ENCODE peak calls at places on chromosomes 11 and 22, in ten cellular contexts. M, V, O, R, A, I, E, P, S and U are unnamed samples.

GRCh38 chr11:1515082-1516060 is 28.8 kb upstream of the MOB2 start:
- DNase-seq in V (peak), I (peak), O (peak), S (peak), M (peak), R (peak), E (peak), A (peak), P (peak), U (peak)

GRCh38 chr11:83713701-83714100 is 427.5 kb upstream of the CCDC90B start:
- DNase-seq in R (no peak), A (no peak), E (peak), I (no peak), V (peak), S (no peak), M (no peak), P (no peak), O (no peak), U (no peak)

GRCh38 chr11:48103621-48104561 is 112.7 kb upstream of the OR4B1 start:
- DNase-seq in E (peak), A (no peak), R (peak), S (no peak), M (no peak), V (peak), O (no peak), I (no peak), P (no peak), U (peak)

GRCh38 chr11:26928636-26929035 is 65.3 kb upstream of the FIBIN start:
- DNase-seq in V (no peak), E (no peak), A (no peak), O (no peak), S (no peak), R (no peak), M (no peak), P (no peak), I (no peak), U (no peak)

GRCh38 chr11:6686006-6686405 is 2.9 kb upstream of the MRPL17 start:
- DNase-seq in I (no peak), V (no peak), O (peak), P (no peak), S (no peak), M (no peak), A (no peak), R (no peak), E (no peak), U (no peak)

GRCh38 chr22:41517172-41518047 is 26.9 kb downstream of the POLR3H start:
- DNase-seq in R (peak), S (peak), V (peak), A (peak), M (peak), O (peak), I (no peak), E (no peak), P (peak), U (peak)

GRCh38 chr11:14248577-14248976 is 110.4 kb downstream of the RRAS2 start:
- DNase-seq in O (no peak), P (no peak), I (no peak), A (no peak), V (no peak), R (no peak), S (no peak), E (no peak), M (no peak), U (no peak)

GRCh38 chr11:36367806-36368680 is 72.0 kb downstream of the PRR5L start:
- DNase-seq in P (no peak), V (no peak), R (no peak), E (no peak), O (no peak), A (no peak), I (no peak), M (no peak), S (no peak), U (no peak)

GRCh38 chr22:36197065-36197440 is 4.6 kb downstream of the APOL4 start:
- DNase-seq in M (peak), E (no peak), O (peak), V (peak), R (peak), P (peak), S (peak), A (no peak), I (no peak), U (no peak)

GRCh38 chr11:11332141-11332710 is 20.8 kb downstream of the CSNK2A3 start:
- DNase-seq in I (no peak), O (no peak), S (no peak), E (no peak), V (no peak), R (no peak), P (no peak), A (no peak), M (no peak), U (no peak)

GRCh38 chr11:665707-666281 is 28.7 kb downstream of the DRD4 start:
- DNase-seq in V (peak), A (no peak), P (peak), S (no peak), R (no peak), O (peak), M (no peak), I (no peak), E (no peak), U (peak)

GRCh38 chr11:104443387-104443786 is 279.4 kb upstream of the PDGFD start:
- DNase-seq in V (no peak), E (no peak), R (no peak), A (no peak), M (no peak), P (no peak), S (peak), I (no peak), O (peak), U (no peak)

GRCh38 chr11:124872280-124872679 is 7.0 kb downstream of the ROBO3 start:
- DNase-seq in A (no peak), P (peak), M (no peak), O (no peak), V (no peak), S (no peak), R (no peak), I (no peak), E (no peak), U (no peak)

GRCh38 chr11:117230981-117231636 is 764 bp downstream of the PCSK7 start:
- DNase-seq in S (no peak), R (peak), P (no peak), O (no peak), E (no peak), V (no peak), I (no peak), A (no peak), M (no peak), U (no peak)

GRCh38 chr11:100687032-100687629 is at the start of gene ARHGAP42:
- DNase-seq in R (peak), P (peak), O (peak), I (no peak), S (peak), V (peak), E (peak), M (peak), A (peak), U (peak)

GRCh38 chr11:95086116-95086515 is 3.5 kb upstream of the ENDOD1 start:
- DNase-seq in S (no peak), I (no peak), M (no peak), E (no peak), A (no peak), P (no peak), V (no peak), O (no peak), R (no peak), U (no peak)

GRCh38 chr11:23021287-23021863 is 161.1 kb upstream of the CCDC179 start:
- DNase-seq in A (no peak), P (no peak), R (peak), O (peak), V (peak), M (peak), S (peak), I (no peak), E (no peak), U (peak)

GRCh38 chr11:114031599-114032320 is 27.8 kb upstream of the ZBTB16 start:
- DNase-seq in P (no peak), M (no peak), E (no peak), V (no peak), O (no peak), S (no peak), R (no peak), I (no peak), A (no peak), U (no peak)

GRCh38 chr11:75850787-75851186 is 35.8 kb downstream of the UVRAG start:
- DNase-seq in S (peak), V (no peak), O (peak), I (no peak), R (no peak), A (no peak), P (no peak), M (no peak), E (no peak), U (no peak)

GRCh38 chr11:70833554-70833953 is 418.8 kb downstream of the SHANK2 start:
- DNase-seq in R (no peak), S (no peak), O (no peak), I (no peak), P (no peak), M (no peak), V (no peak), E (no peak), A (no peak), U (no peak)

GRCh38 chr11:26580929-26581328 is 8.9 kb upstream of the MUC15 start:
- DNase-seq in E (no peak), I (no peak), A (no peak), O (peak), M (no peak), V (no peak), S (no peak), P (no peak), R (no peak), U (peak)

GRCh38 chr11:114605370-114605769 is 9.8 kb upstream of the NXPE4 start:
- DNase-seq in O (no peak), S (no peak), A (no peak), R (no peak), P (no peak), V (no peak), M (no peak), I (no peak), E (no peak), U (no peak)

GRCh38 chr11:8267831-8268529 is 4.3 kb upstream of the LMO1 start:
- DNase-seq in P (peak), R (no peak), S (no peak), M (no peak), V (no peak), A (no peak), E (no peak), I (no peak), O (no peak), U (peak)

GRCh38 chr22:39207141-39208012 is 37.4 kb downstream of the PDGFB start:
- DNase-seq in P (peak), E (no peak), I (no peak), M (no peak), A (no peak), R (peak), O (no peak), S (no peak), V (peak), U (peak)

GRCh38 chr22:25747245-25747944 is 5.4 kb downstream of the MYO18B start:
- DNase-seq in O (peak), I (peak), R (peak), P (no peak), S (no peak), M (no peak), V (peak), A (peak), E (peak), U (peak)

GRCh38 chr22:49659924-49660315 is 167.8 kb downstream of the BRD1 start:
- DNase-seq in O (no peak), I (no peak), E (no peak), A (no peak), V (no peak), P (no peak), M (no peak), S (no peak), R (no peak), U (no peak)

GRCh38 chr22:40342521-40342920 is 3.8 kb upstream of the ADSL start:
- DNase-seq in A (no peak), I (no peak), V (no peak), S (no peak), R (no peak), M (no peak), P (no peak), O (no peak), E (no peak), U (no peak)

GRCh38 chr11:117023178-117023577 is 75.0 kb downstream of the SIK3 start:
- DNase-seq in R (no peak), E (no peak), M (no peak), A (no peak), I (no peak), O (no peak), P (no peak), S (no peak), V (no peak), U (no peak)

GRCh38 chr11:8018742-8019631 is 31.9 kb downstream of the EIF3F start:
- DNase-seq in A (no peak), V (peak), R (peak), P (peak), I (no peak), M (no peak), E (peak), O (peak), S (peak), U (peak)

GRCh38 chr22:49599691-49600451 is 227.8 kb downstream of the BRD1 start:
- DNase-seq in I (no peak), R (no peak), E (no peak), S (no peak), M (no peak), O (no peak), V (no peak), A (no peak), P (peak), U (no peak)

GRCh38 chr11:115576606-115577005 is 72.4 kb upstream of the CADM1 start:
- DNase-seq in E (no peak), O (no peak), M (no peak), A (no peak), V (no peak), S (no peak), P (no peak), R (no peak), I (no peak), U (no peak)

GRCh38 chr11:117643606-117644300 is 153.3 kb downstream of the DSCAML1 start:
- DNase-seq in P (peak), O (no peak), R (no peak), M (no peak), E (no peak), I (no peak), A (no peak), V (no peak), S (no peak), U (no peak)

GRCh38 chr11:128525411-128526243 is 61.7 kb downstream of the ETS1 start:
- DNase-seq in E (no peak), V (peak), M (peak), P (no peak), S (no peak), O (peak), A (no peak), I (no peak), R (no peak), U (peak)

GRCh38 chr11:65187971-65188461 is 6.3 kb downstream of the CAPN1 start:
- DNase-seq in V (no peak), R (no peak), I (no peak), M (peak), A (no peak), E (no peak), S (no peak), O (no peak), P (peak), U (no peak)

GRCh38 chr11:62614275-62614674 is 1.2 kb downstream of the ROM1 start:
- DNase-seq in V (no peak), R (no peak), M (no peak), S (no peak), A (no peak), E (peak), O (no peak), P (no peak), I (no peak), U (peak)

GRCh38 chr11:83008581-83008923 is 63.1 kb downstream of the RAB30 start:
- DNase-seq in O (peak), M (no peak), E (no peak), A (no peak), S (no peak), V (peak), R (no peak), P (no peak), I (no peak), U (peak)

GRCh38 chr11:111730871-111731591 is 35.2 kb downstream of the PPP2R1B start:
- DNase-seq in P (peak), S (no peak), O (peak), E (peak), V (no peak), M (no peak), I (no peak), R (peak), A (no peak), U (no peak)

GRCh38 chr11:93770160-93770559 is 13.9 kb upstream of the MED17 start:
- DNase-seq in P (no peak), M (no peak), O (no peak), I (no peak), R (no peak), A (no peak), E (no peak), S (no peak), V (no peak), U (no peak)
- TF ChIP-seq CTCF in P (no peak), M (no peak), O (no peak), I (no peak), R (no peak), A (no peak), E (no peak), S (no peak), V (no peak), U (no peak)

GRCh38 chr11:12434255-12434654 is 56.9 kb downstream of the PARVA start:
- DNase-seq in A (no peak), I (no peak), R (no peak), E (no peak), O (no peak), M (no peak), P (peak), S (no peak), V (peak), U (peak)
- H3K4me3 ChIP-seq in A (no peak), I (no peak), R (no peak), E (no peak), O (no peak), M (no peak), P (no peak), S (no peak), V (no peak), U (no peak)

GRCh38 chr11:132943737-132944556 is 588.4 kb downstream of the OPCML start:
- DNase-seq in A (no peak), P (no peak), E (peak), S (peak), M (no peak), I (no peak), R (no peak), O (no peak), V (no peak), U (no peak)

GRCh38 chr11:132941761-132942160 is 590.5 kb downstream of the OPCML start:
- DNase-seq in E (no peak), M (no peak), I (no peak), P (no peak), V (no peak), S (peak), O (no peak), R (no peak), A (no peak), U (no peak)

GRCh38 chr11:132943325-132943736 is 589.0 kb downstream of the OPCML start:
- DNase-seq in A (no peak), V (no peak), E (no peak), O (peak), R (no peak), S (no peak), I (no peak), M (no peak), P (no peak), U (peak)

GRCh38 chr11:132942611-132943324 is 589.5 kb downstream of the OPCML start:
- DNase-seq in A (no peak), R (no peak), I (no peak), E (no peak), S (no peak), V (no peak), M (no peak), P (no peak), O (no peak), U (no peak)

GRCh38 chr11:132944557-132944920 is 587.8 kb downstream of the OPCML start:
- DNase-seq in P (no peak), E (no peak), I (no peak), V (no peak), R (no peak), S (no peak), A (no peak), O (no peak), M (no peak), U (no peak)
- TF ChIP-seq CTCF in P (no peak), E (no peak), I (no peak), V (no peak), R (no peak), S (no peak), A (no peak), O (no peak), M (no peak), U (no peak)

GRCh38 chr22:33188316-33188715 is 130.1 kb upstream of the SYN3 start:
- DNase-seq in M (no peak), S (no peak), I (no peak), O (no peak), A (no peak), R (no peak), P (no peak), E (no peak), V (no peak), U (no peak)

GRCh38 chr22:33194529-33194928 is 136.3 kb upstream of the SYN3 start:
- DNase-seq in R (no peak), O (no peak), S (no peak), I (no peak), V (no peak), P (no peak), A (no peak), M (no peak), E (no peak), U (no peak)

DNA sequence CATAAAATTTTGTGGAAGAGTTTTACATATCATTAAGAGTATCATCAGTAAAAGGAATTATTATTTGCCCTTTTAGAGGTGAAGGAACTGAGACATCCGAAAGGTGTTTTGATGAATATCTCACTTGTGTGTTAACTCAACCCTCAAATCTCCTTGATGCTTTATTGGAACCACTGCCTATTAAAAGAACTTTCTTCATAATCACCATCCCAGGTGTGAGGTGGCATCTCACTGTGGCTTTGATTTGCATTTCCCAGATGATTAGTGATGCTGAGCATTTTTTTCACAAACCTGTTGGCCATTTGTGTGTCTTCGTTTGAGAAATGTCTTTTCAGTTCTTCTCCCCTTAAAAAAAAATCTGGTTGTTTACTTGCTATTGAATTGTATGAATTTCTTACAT is 134.0 kb upstream of the SYN3 start:
- DNase-seq in A (no peak), E (no peak), I (no peak), R (no peak), V (no peak), O (no peak), M (no peak), S (no peak), P (no peak), U (no peak)
- H3K4me3 ChIP-seq in A (no peak), E (no peak), I (no peak), R (no peak), V (no peak), O (no peak), M (no peak), S (no peak), P (no peak), U (no peak)

DNA sequence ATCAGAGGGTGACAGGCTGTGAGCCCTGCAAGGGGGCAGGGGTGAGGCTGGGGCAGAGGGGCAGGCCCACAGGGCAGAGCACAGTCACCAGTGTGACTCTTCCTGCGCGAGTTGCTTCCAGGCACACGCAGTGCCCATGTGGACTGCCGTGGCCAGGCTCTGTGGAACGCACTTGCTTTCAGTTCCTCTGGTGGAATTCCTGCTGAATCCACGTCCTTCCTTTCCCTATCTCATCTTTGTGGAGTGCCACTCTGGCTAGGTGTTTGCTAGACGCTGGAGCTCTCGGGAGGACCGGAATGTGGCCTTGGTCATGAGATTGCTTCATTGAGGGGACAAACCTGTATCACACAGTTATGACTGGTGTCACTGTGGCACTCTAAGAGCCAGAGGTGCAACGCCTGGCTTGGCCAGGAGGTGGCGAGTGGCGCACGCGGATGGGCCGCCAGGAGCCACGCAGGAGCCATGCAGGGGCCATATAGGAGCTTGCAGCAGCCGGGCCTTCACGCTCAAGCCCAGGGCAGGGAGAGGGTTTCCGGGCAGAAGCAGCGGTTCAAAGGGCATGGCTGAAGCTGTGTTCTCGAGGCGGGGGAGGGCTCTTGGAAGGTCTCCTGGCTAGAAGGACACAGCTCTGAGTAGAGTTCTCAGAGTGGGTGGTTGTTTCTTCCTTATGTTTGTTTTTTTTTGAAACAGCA is 36.1 kb downstream of the TBC1D22A start:
- DNase-seq in S (peak), M (peak), I (peak), V (peak), A (peak), P (peak), O (peak), E (peak), R (peak), U (peak)
- TF ChIP-seq CTCF in S (peak), M (peak), I (peak), V (peak), A (peak), P (peak), O (peak), E (peak), R (peak), U (peak)

GRCh38 chr22:17313591-17313990 is 55.7 kb upstream of the CECR2 start:
- DNase-seq in O (no peak), V (no peak), I (no peak), M (no peak), R (no peak), A (peak), E (no peak), P (no peak), S (no peak), U (no peak)
- H3K4me3 ChIP-seq in O (no peak), V (no peak), I (no peak), M (no peak), R (no peak), A (no peak), E (no peak), P (no peak), S (no peak), U (no peak)

GRCh38 chr11:73159297-73159696 is 17.2 kb upstream of the FCHSD2 start:
- DNase-seq in P (peak), V (no peak), O (no peak), M (no peak), A (no peak), S (no peak), I (no peak), R (no peak), E (no peak), U (no peak)
- TF ChIP-seq CTCF in P (no peak), V (no peak), O (no peak), M (no peak), A (no peak), S (no peak), I (no peak), R (no peak), E (no peak), U (no peak)